ENCODE peak calls at places on chromosomes 3 and 15, in nine cellular contexts. B is CD8-positive, alpha-beta memory T cell; M is MV-4-11; J is ELR; V is NCI-H2029; T is astrocyte of the spinal cord; P is retina; C is ovary; I is AG10803. A is an unnamed sample.

GRCh38 chr15:94791008-94791407 is 559.6 kb downstream of the MCTP2 start:
- DNase-seq in B (no peak), M (no peak), J (no peak), V (no peak), T (peak; percentile 16), P (no peak), C (no peak), I (no peak), A (no peak)

GRCh38 chr3:142586803-142587406 is 8.4 kb upstream of the ATR start:
- DNase-seq in B (no peak), M (peak; percentile 31), J (peak; percentile 91), V (peak; percentile 64), T (peak; percentile 82), P (peak; percentile 33), C (no peak), I (peak; percentile 82), A (peak; percentile 91)

GRCh38 chr3:107366766-107367165 is 10.5 kb upstream of the CCDC54 start:
- DNase-seq in B (no peak), M (no peak), J (peak; percentile 34), V (no peak), T (no peak), P (no peak), C (no peak), I (no peak), A (peak; percentile 61)

GRCh38 chr3:24135280-24135679 is 190.2 kb downstream of the NR1D2 start:
- DNase-seq in B (no peak), M (no peak), J (no peak), V (no peak), T (no peak), P (no peak), C (no peak), I (peak; percentile 76), A (no peak)

GRCh38 chr3:46861996-46862688 is 1.1 kb downstream of the MYL3 start:
- DNase-seq in B (no peak), M (no peak), J (no peak), V (no peak), T (no peak), P (no peak), C (peak; percentile 8), I (no peak), A (no peak)

GRCh38 chr3:128278761-128279593 is 125.7 kb downstream of the EEFSEC start:
- DNase-seq in B (no peak), M (no peak), J (peak; percentile 78), V (peak; percentile 49), T (peak; percentile 94), P (peak; percentile 91), C (peak; percentile 90), I (peak; percentile 90), A (peak; percentile 93)

GRCh38 chr15:99085413-99086326 is 19.2 kb upstream of the SYNM start:
- DNase-seq in B (no peak), M (no peak), J (peak; percentile 33), V (no peak), T (peak; percentile 55), P (no peak), C (no peak), I (peak; percentile 89), A (peak; percentile 76)

GRCh38 chr3:150787741-150788370 is 24.9 kb upstream of the SIAH2 start:
- DNase-seq in B (peak; percentile 68), M (peak; percentile 47), J (peak; percentile 80), V (peak; percentile 60), T (peak; percentile 72), P (peak; percentile 79), C (peak; percentile 86), I (peak; percentile 70), A (peak; percentile 85)

GRCh38 chr15:89458440-89458839 is 37.9 kb downstream of the RHCG start:
- DNase-seq in B (no peak), M (no peak), J (peak; percentile 16), V (no peak), T (no peak), P (no peak), C (no peak), I (no peak), A (no peak)

GRCh38 chr3:128497305-128498126 is 4.5 kb upstream of the GATA2 start:
- DNase-seq in B (peak; percentile 45), M (peak; percentile 37), J (peak; percentile 70), V (peak; percentile 52), T (no peak), P (peak; percentile 89), C (peak; percentile 74), I (no peak), A (peak; percentile 67)

GRCh38 chr3:41239587-41239986 is 40.3 kb downstream of the CTNNB1 start:
- DNase-seq in B (no peak), M (no peak), J (no peak), V (no peak), T (no peak), P (no peak), C (no peak), I (peak; percentile 43), A (no peak)

GRCh38 chr15:80240261-80240660 is 11.8 kb downstream of the CTXND1 start:
- DNase-seq in B (no peak), M (no peak), J (no peak), V (no peak), T (no peak), P (no peak), C (no peak), I (no peak), A (no peak)

GRCh38 chr3:9994086-9994844 is 7.6 kb upstream of the EMC3 start:
- DNase-seq in B (no peak), M (no peak), J (no peak), V (no peak), T (peak; percentile 50), P (no peak), C (no peak), I (peak; percentile 65), A (peak; percentile 17)

GRCh38 chr15:88512606-88513005 is 33.9 kb downstream of the DET1 start:
- DNase-seq in B (no peak), M (no peak), J (peak; percentile 76), V (no peak), T (no peak), P (no peak), C (no peak), I (no peak), A (no peak)

GRCh38 chr3:114903213-114903612 is 243.9 kb downstream of the ZBTB20 start:
- DNase-seq in B (no peak), M (no peak), J (no peak), V (peak; percentile 79), T (no peak), P (no peak), C (no peak), I (no peak), A (no peak)

GRCh38 chr15:66124626-66125025 is 128.9 kb downstream of the MEGF11 start:
- DNase-seq in B (no peak), M (no peak), J (no peak), V (no peak), T (no peak), P (no peak), C (no peak), I (no peak), A (no peak)

GRCh38 chr15:90869601-90870353 is 1.4 kb downstream of the FURIN start:
- DNase-seq in B (peak; percentile 50), M (peak; percentile 78), J (peak; percentile 95), V (no peak), T (peak; percentile 92), P (no peak), C (peak; percentile 42), I (peak; percentile 64), A (peak; percentile 75)

GRCh38 chr3:159989973-159990846 is 1.6 kb downstream of the IL12A start:
- DNase-seq in B (no peak), M (no peak), J (peak; percentile 15), V (peak; percentile 9), T (no peak), P (no peak), C (no peak), I (no peak), A (no peak)

GRCh38 chr3:128804817-128805166 is 74.6 kb upstream of the ACAD9 start:
- DNase-seq in B (no peak), M (no peak), J (no peak), V (peak; percentile 35), T (no peak), P (no peak), C (no peak), I (no peak), A (no peak)

GRCh38 chr3:7764091-7764490 is 737.5 kb upstream of the LMCD1 start:
- DNase-seq in B (no peak), M (no peak), J (no peak), V (no peak), T (no peak), P (no peak), C (no peak), I (no peak), A (peak; percentile 2)

GRCh38 chr3:51382947-51383578 is 2.0 kb upstream of the MANF start:
- DNase-seq in B (no peak), M (no peak), J (no peak), V (no peak), T (no peak), P (no peak), C (no peak), I (no peak), A (no peak)

GRCh38 chr3:124463234-124463633 is 267.0 kb upstream of the UMPS start:
- DNase-seq in B (no peak), M (no peak), J (no peak), V (no peak), T (no peak), P (no peak), C (no peak), I (no peak), A (no peak)

GRCh38 chr3:23330568-23330967 is 127.4 kb downstream of the UBE2E2 start:
- DNase-seq in B (no peak), M (no peak), J (no peak), V (no peak), T (no peak), P (no peak), C (no peak), I (no peak), A (no peak)

GRCh38 chr3:20256144-20256543 is 70.1 kb upstream of the SGO1 start:
- DNase-seq in B (no peak), M (no peak), J (peak; percentile 4), V (no peak), T (peak; percentile 23), P (no peak), C (no peak), I (no peak), A (peak; percentile 39)

GRCh38 chr3:53140575-53141467 is 10.6 kb upstream of the RFT1 start:
- DNase-seq in B (no peak), M (peak; percentile 98), J (peak; percentile 85), V (no peak), T (peak; percentile 37), P (no peak), C (no peak), I (peak; percentile 68), A (no peak)

GRCh38 chr15:74172751-74173544 is 562 bp upstream of the ISLR start:
- DNase-seq in B (no peak), M (no peak), J (peak; percentile 23), V (no peak), T (peak; percentile 83), P (no peak), C (peak; percentile 86), I (peak; percentile 84), A (no peak)

GRCh38 chr3:68271145-68271544 is 616.7 kb upstream of the SUCLG2 start:
- DNase-seq in B (no peak), M (no peak), J (no peak), V (no peak), T (no peak), P (no peak), C (no peak), I (no peak), A (no peak)

GRCh38 chr3:102068327-102068726 is 219.0 kb downstream of the NFKBIZ start:
- DNase-seq in B (no peak), M (no peak), J (peak; percentile 19), V (no peak), T (peak; percentile 52), P (no peak), C (no peak), I (no peak), A (no peak)

GRCh38 chr3:192212335-192212734 is 515.0 kb downstream of the FGF12 start:
- DNase-seq in B (no peak), M (no peak), J (peak; percentile 37), V (no peak), T (no peak), P (no peak), C (no peak), I (no peak), A (no peak)

GRCh38 chr3:124121379-124122336 is 129.7 kb upstream of the ROPN1 start:
- DNase-seq in B (no peak), M (no peak), J (no peak), V (no peak), T (no peak), P (peak; percentile 28), C (no peak), I (no peak), A (no peak)